ENCODE peak calls at places on chromosomes 1 and 21, in four cellular contexts. One of them, this sample, is unnamed.

GRCh38 chr1:6414443-6414844 is 5.3 kb downstream of the HES2 start:
- DNase-seq in fibroblast of lung: peak
- DNase-seq in HCT116: peak
- DNase-seq in right lobe of liver: no peak
- DNase-seq in this sample: peak

GRCh38 chr1:229032455-229032854 is 238.5 kb upstream of the RAB4A start:
- DNase-seq in fibroblast of lung: no peak
- DNase-seq in HCT116: no peak
- DNase-seq in right lobe of liver: no peak
- DNase-seq in this sample: no peak

GRCh38 chr1:92907949-92908684 is 53.1 kb downstream of the DIPK1A start:
- DNase-seq in fibroblast of lung: no peak
- DNase-seq in HCT116: no peak
- DNase-seq in right lobe of liver: no peak
- DNase-seq in this sample: no peak

GRCh38 chr1:172745014-172745413 is 86.1 kb downstream of the FASLG start:
- DNase-seq in fibroblast of lung: peak
- DNase-seq in HCT116: peak
- DNase-seq in right lobe of liver: no peak
- DNase-seq in this sample: peak

GRCh38 chr1:200731654-200732332 is 6.9 kb upstream of the CAMSAP2 start:
- DNase-seq in fibroblast of lung: no peak
- DNase-seq in HCT116: no peak
- DNase-seq in right lobe of liver: no peak
- DNase-seq in this sample: no peak

GRCh38 chr1:48182441-48182840 is 40.1 kb upstream of the SLC5A9 start:
- DNase-seq in fibroblast of lung: no peak
- DNase-seq in HCT116: no peak
- DNase-seq in right lobe of liver: no peak
- DNase-seq in this sample: no peak

GRCh38 chr1:201346337-201346939 is 31.0 kb downstream of the TNNT2 start:
- DNase-seq in fibroblast of lung: peak
- DNase-seq in HCT116: peak
- DNase-seq in right lobe of liver: no peak
- DNase-seq in this sample: peak

GRCh38 chr1:109864960-109865611 is 45.6 kb upstream of the CSF1 start:
- DNase-seq in fibroblast of lung: peak
- DNase-seq in HCT116: no peak
- DNase-seq in right lobe of liver: peak
- DNase-seq in this sample: no peak

GRCh38 chr1:156599811-156600210 is 1.5 kb downstream of the GPATCH4 start:
- DNase-seq in fibroblast of lung: no peak
- DNase-seq in HCT116: no peak
- DNase-seq in right lobe of liver: no peak
- DNase-seq in this sample: peak

GRCh38 chr1:28374297-28374696 is 4.8 kb downstream of the PHACTR4 start:
- DNase-seq in fibroblast of lung: peak
- DNase-seq in HCT116: no peak
- DNase-seq in right lobe of liver: no peak
- DNase-seq in this sample: peak

GRCh38 chr1:30477588-30477987 is 245.8 kb downstream of the MATN1 start:
- DNase-seq in fibroblast of lung: no peak
- DNase-seq in HCT116: no peak
- DNase-seq in right lobe of liver: no peak
- DNase-seq in this sample: no peak

GRCh38 chr1:85135456-85135798 is 65.4 kb downstream of the SYDE2 start:
- DNase-seq in fibroblast of lung: no peak
- DNase-seq in HCT116: no peak
- DNase-seq in right lobe of liver: no peak
- DNase-seq in this sample: peak

GRCh38 chr1:67583462-67583950 is 101.5 kb upstream of the GADD45A start:
- DNase-seq in fibroblast of lung: no peak
- DNase-seq in HCT116: no peak
- DNase-seq in right lobe of liver: no peak
- DNase-seq in this sample: no peak

GRCh38 chr1:235199441-235199840 is 38.4 kb upstream of the RBM34 start:
- DNase-seq in fibroblast of lung: peak
- DNase-seq in HCT116: no peak
- DNase-seq in right lobe of liver: no peak
- DNase-seq in this sample: no peak

GRCh38 chr1:22850681-22851080 is 122.0 kb downstream of the LACTBL1 start:
- DNase-seq in fibroblast of lung: peak
- DNase-seq in HCT116: no peak
- DNase-seq in right lobe of liver: peak
- DNase-seq in this sample: peak

GRCh38 chr1:73839922-73840321 is 358.1 kb downstream of the LRRIQ3 start:
- DNase-seq in fibroblast of lung: no peak
- DNase-seq in HCT116: no peak
- DNase-seq in right lobe of liver: no peak
- DNase-seq in this sample: no peak

GRCh38 chr1:14598498-14599172 is at the start of gene KAZN:
- DNase-seq in fibroblast of lung: no peak
- DNase-seq in HCT116: no peak
- DNase-seq in right lobe of liver: no peak
- DNase-seq in this sample: no peak

GRCh38 chr1:61139324-61140055 is 57.1 kb downstream of the NFIA start:
- DNase-seq in fibroblast of lung: peak
- DNase-seq in HCT116: no peak
- DNase-seq in right lobe of liver: no peak
- DNase-seq in this sample: peak

GRCh38 chr1:55580845-55581332 is 365.7 kb upstream of the USP24 start:
- DNase-seq in fibroblast of lung: peak
- DNase-seq in HCT116: peak
- DNase-seq in right lobe of liver: no peak
- DNase-seq in this sample: peak

GRCh38 chr1:150387200-150387599 is 23.3 kb downstream of the RPRD2 start:
- DNase-seq in fibroblast of lung: no peak
- DNase-seq in HCT116: no peak
- DNase-seq in right lobe of liver: no peak
- DNase-seq in this sample: no peak

GRCh38 chr1:183038333-183038876 is 15.2 kb downstream of the LAMC1 start:
- DNase-seq in fibroblast of lung: no peak
- DNase-seq in HCT116: no peak
- DNase-seq in right lobe of liver: no peak
- DNase-seq in this sample: no peak

GRCh38 chr1:183039985-183040447 is 16.8 kb downstream of the LAMC1 start:
- DNase-seq in fibroblast of lung: peak
- DNase-seq in HCT116: no peak
- DNase-seq in right lobe of liver: no peak
- DNase-seq in this sample: no peak

GRCh38 chr1:183038913-183039312 is 15.7 kb downstream of the LAMC1 start:
- DNase-seq in fibroblast of lung: no peak
- DNase-seq in HCT116: no peak
- DNase-seq in right lobe of liver: no peak
- DNase-seq in this sample: no peak

GRCh38 chr1:183039330-183039729 is 16.1 kb downstream of the LAMC1 start:
- DNase-seq in fibroblast of lung: no peak
- DNase-seq in HCT116: no peak
- DNase-seq in right lobe of liver: no peak
- DNase-seq in this sample: no peak

GRCh38 chr1:183040600-183040999 is 17.4 kb downstream of the LAMC1 start:
- DNase-seq in fibroblast of lung: no peak
- DNase-seq in HCT116: no peak
- DNase-seq in right lobe of liver: no peak
- DNase-seq in this sample: no peak
- H3K27ac ChIP-seq in fibroblast of lung: peak
- H3K27ac ChIP-seq in HCT116: no peak
- H3K27ac ChIP-seq in right lobe of liver: no peak
- H3K27ac ChIP-seq in this sample: no peak

GRCh38 chr1:154943649-154944421 is 7.3 kb upstream of the PMVK start:
- DNase-seq in fibroblast of lung: peak
- DNase-seq in HCT116: no peak
- DNase-seq in right lobe of liver: no peak
- DNase-seq in this sample: no peak

GRCh38 chr1:154941332-154941995 is 4.9 kb upstream of the PMVK start:
- DNase-seq in fibroblast of lung: no peak
- DNase-seq in HCT116: no peak
- DNase-seq in right lobe of liver: no peak
- DNase-seq in this sample: no peak

GRCh38 chr1:154945962-154946850 is 9.7 kb upstream of the PMVK start:
- DNase-seq in fibroblast of lung: no peak
- DNase-seq in HCT116: no peak
- DNase-seq in right lobe of liver: no peak
- DNase-seq in this sample: no peak

GRCh38 chr1:154945160-154945961 is 8.8 kb upstream of the PMVK start:
- DNase-seq in fibroblast of lung: no peak
- DNase-seq in HCT116: no peak
- DNase-seq in right lobe of liver: no peak
- DNase-seq in this sample: no peak

DNA sequence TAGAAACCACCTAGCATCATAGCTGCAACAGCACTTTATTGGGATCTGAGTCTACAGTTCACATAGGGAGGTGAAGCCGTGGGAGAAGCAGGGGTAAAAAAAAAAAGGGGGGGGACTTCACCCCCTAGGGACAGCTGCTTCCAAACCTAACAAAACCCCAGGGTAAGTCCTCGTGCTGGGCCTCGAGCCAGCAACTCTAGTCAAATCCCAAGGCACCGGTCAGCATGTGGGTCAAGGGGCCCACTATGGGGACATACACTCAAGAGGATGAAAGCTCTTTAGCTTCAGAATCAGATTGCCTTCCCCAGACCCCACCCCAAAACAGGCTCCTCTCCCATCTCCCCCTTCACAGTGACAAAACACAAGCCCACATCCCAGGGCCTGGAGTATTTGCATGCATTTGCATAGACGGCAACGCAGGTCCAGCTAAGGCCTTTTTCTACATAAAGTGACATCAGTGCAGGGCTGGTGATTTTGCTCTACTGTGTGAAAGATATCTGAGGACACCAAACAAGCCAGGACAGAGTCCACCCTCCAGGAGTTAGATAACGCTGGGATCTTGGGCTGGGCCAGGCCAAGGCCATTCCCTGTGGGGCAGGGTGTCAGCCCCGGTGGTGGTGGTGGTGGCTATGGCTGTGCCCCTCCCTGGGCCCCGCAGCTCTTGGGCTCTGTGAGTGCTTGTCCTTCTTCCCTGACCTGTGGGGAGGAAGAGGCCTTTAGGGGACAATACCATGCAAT is 8.1 kb upstream of the PMVK start:
- DNase-seq in fibroblast of lung: peak
- DNase-seq in HCT116: no peak
- DNase-seq in right lobe of liver: peak
- DNase-seq in this sample: no peak
- H3K27ac ChIP-seq in fibroblast of lung: no peak
- H3K27ac ChIP-seq in HCT116: no peak
- H3K27ac ChIP-seq in right lobe of liver: peak
- H3K27ac ChIP-seq in this sample: no peak

GRCh38 chr21:26147535-26147934 is 23.0 kb downstream of the APP start:
- DNase-seq in fibroblast of lung: no peak
- DNase-seq in HCT116: no peak
- DNase-seq in right lobe of liver: no peak
- DNase-seq in this sample: no peak

GRCh38 chr21:26144026-26144425 is 26.5 kb downstream of the APP start:
- DNase-seq in fibroblast of lung: no peak
- DNase-seq in HCT116: no peak
- DNase-seq in right lobe of liver: no peak
- DNase-seq in this sample: no peak

GRCh38 chr21:26146681-26147080 is 23.9 kb downstream of the APP start:
- DNase-seq in fibroblast of lung: no peak
- DNase-seq in HCT116: no peak
- DNase-seq in right lobe of liver: no peak
- DNase-seq in this sample: no peak

GRCh38 chr21:26148834-26149354 is 21.7 kb downstream of the APP start:
- DNase-seq in fibroblast of lung: peak
- DNase-seq in HCT116: no peak
- DNase-seq in right lobe of liver: no peak
- DNase-seq in this sample: no peak

GRCh38 chr21:26148071-26148470 is 22.5 kb downstream of the APP start:
- DNase-seq in fibroblast of lung: no peak
- DNase-seq in HCT116: no peak
- DNase-seq in right lobe of liver: no peak
- DNase-seq in this sample: peak
- H3K27ac ChIP-seq in fibroblast of lung: peak
- H3K27ac ChIP-seq in HCT116: no peak
- H3K27ac ChIP-seq in right lobe of liver: no peak
- H3K27ac ChIP-seq in this sample: peak

GRCh38 chr1:4053160-4053748 is 153.2 kb upstream of the C1orf174 start:
- DNase-seq in fibroblast of lung: no peak
- DNase-seq in HCT116: no peak
- DNase-seq in right lobe of liver: no peak
- DNase-seq in this sample: no peak
- H3K27ac ChIP-seq in fibroblast of lung: no peak
- H3K27ac ChIP-seq in HCT116: no peak
- H3K27ac ChIP-seq in right lobe of liver: no peak
- H3K27ac ChIP-seq in this sample: no peak

DNA sequence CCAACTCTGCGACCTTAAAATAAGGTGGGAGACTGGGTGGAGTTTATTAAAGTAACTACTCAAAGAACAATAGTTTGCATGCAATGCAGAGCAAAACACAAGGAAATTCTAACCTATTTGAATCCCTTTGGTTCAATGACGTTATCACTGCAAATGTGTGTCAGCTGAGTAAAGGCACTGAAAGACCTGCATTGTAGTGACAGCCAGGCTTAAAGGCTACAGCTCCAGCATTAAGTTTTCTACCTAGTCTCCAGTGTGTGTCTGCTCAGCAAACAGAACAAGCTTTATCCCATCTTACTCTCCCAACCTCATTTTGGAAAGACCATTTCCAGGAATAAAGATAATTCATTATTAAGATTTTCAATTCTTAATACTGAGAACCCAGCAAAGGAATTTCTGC is 14.3 kb downstream of the PTP4A2 start:
- DNase-seq in fibroblast of lung: no peak
- DNase-seq in HCT116: no peak
- DNase-seq in right lobe of liver: no peak
- DNase-seq in this sample: no peak
- H3K27ac ChIP-seq in fibroblast of lung: no peak
- H3K27ac ChIP-seq in HCT116: no peak
- H3K27ac ChIP-seq in right lobe of liver: no peak
- H3K27ac ChIP-seq in this sample: peak

GRCh38 chr1:8663090-8663802 is 154.2 kb downstream of the RERE start:
- DNase-seq in fibroblast of lung: no peak
- DNase-seq in HCT116: no peak
- DNase-seq in right lobe of liver: no peak
- DNase-seq in this sample: no peak
- H3K27ac ChIP-seq in fibroblast of lung: peak
- H3K27ac ChIP-seq in HCT116: no peak
- H3K27ac ChIP-seq in right lobe of liver: peak
- H3K27ac ChIP-seq in this sample: no peak

DNA sequence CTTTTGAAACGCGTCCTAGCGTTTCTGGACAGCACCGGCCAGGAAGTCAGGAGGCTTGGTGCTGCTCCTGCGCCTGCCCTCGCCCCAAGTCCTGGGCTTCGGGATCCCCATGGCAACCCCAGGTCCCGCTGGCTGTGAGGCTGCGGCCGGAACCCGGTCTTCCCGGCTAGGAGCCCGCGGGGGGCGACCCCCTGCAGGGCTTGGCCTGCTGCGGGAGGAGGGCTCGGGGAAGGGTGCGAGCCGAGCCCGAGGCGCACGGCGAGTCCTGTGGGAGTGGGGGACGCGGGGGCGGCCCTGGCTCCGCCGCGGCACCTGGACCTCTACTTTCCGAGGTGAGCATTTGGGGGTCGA is 345 bp downstream of the MORN1 start:
- DNase-seq in fibroblast of lung: no peak
- DNase-seq in HCT116: no peak
- DNase-seq in right lobe of liver: no peak
- DNase-seq in this sample: peak
- H3K27ac ChIP-seq in fibroblast of lung: peak
- H3K27ac ChIP-seq in HCT116: peak
- H3K27ac ChIP-seq in right lobe of liver: no peak
- H3K27ac ChIP-seq in this sample: no peak